ENCODE peak calls at places on chromosomes 6 and 20, in ten cellular contexts. N, E, P, Q, Z, B, D, C, S and K are unnamed samples.

GRCh38 chr20:697826-698225 is 22.2 kb upstream of the SCRT2 start:
- DNase-seq in N (no peak), E (no peak), P (no peak), Q (no peak), Z (no peak), B (no peak), D (no peak), C (no peak), S (no peak), K (no peak)

GRCh38 chr20:32162367-32162766 is 45.2 kb downstream of the PLAGL2 start:
- DNase-seq in N (no peak), E (no peak), P (no peak), Q (no peak), Z (no peak), B (no peak), D (no peak), C (no peak), S (no peak), K (no peak)

GRCh38 chr6:11423072-11423471 is 114.5 kb upstream of the TMEM170B start:
- DNase-seq in N (peak; percentile 78), E (no peak), P (no peak), Q (peak; percentile 53), Z (no peak), B (no peak), D (no peak), C (no peak), S (no peak), K (no peak)

GRCh38 chr6:72865467-72865866 is 243.6 kb downstream of the KCNQ5 start:
- DNase-seq in N (peak; percentile 39), E (no peak), P (peak; percentile 30), Q (peak; percentile 6), Z (no peak), B (no peak), D (no peak), C (no peak), S (peak; percentile 10), K (no peak)

GRCh38 chr20:15613530-15613929 is 959.7 kb downstream of the KIF16B start:
- DNase-seq in N (no peak), E (no peak), P (no peak), Q (peak; percentile 13), Z (no peak), B (no peak), D (no peak), C (no peak), S (peak; percentile 77), K (no peak)

GRCh38 chr6:158399040-158399700 is 86.9 kb downstream of the TULP4 start:
- DNase-seq in N (no peak), E (no peak), P (no peak), Q (no peak), Z (no peak), B (no peak), D (no peak), C (no peak), S (no peak), K (no peak)

GRCh38 chr6:41306187-41306854 is 19.8 kb upstream of the TREM1 start:
- DNase-seq in N (peak; percentile 71), E (peak; percentile 53), P (peak; percentile 36), Q (peak; percentile 74), Z (no peak), B (peak; percentile 22), D (no peak), C (no peak), S (peak; percentile 23), K (peak; percentile 35)

GRCh38 chr20:31862506-31862905 is 7.8 kb downstream of the DUSP15 start:
- DNase-seq in N (no peak), E (peak; percentile 10), P (no peak), Q (no peak), Z (no peak), B (no peak), D (no peak), C (no peak), S (no peak), K (peak; percentile 42)

GRCh38 chr20:20603339-20603990 is 109.0 kb downstream of the RALGAPA2 start:
- DNase-seq in N (peak; percentile 99), E (no peak), P (no peak), Q (no peak), Z (no peak), B (peak; percentile 32), D (no peak), C (no peak), S (no peak), K (no peak)

GRCh38 chr6:136031982-136032381 is 180.5 kb downstream of the PDE7B start:
- DNase-seq in N (peak; percentile 55), E (no peak), P (peak; percentile 69), Q (peak; percentile 88), Z (no peak), B (peak; percentile 13), D (no peak), C (no peak), S (peak; percentile 68), K (no peak)

GRCh38 chr6:170308761-170309160 is 2.2 kb downstream of the FAM120B start:
- DNase-seq in N (no peak), E (no peak), P (no peak), Q (no peak), Z (no peak), B (no peak), D (no peak), C (no peak), S (no peak), K (no peak)
- TF ChIP-seq CTCF in N (no peak), E (no peak), P (no peak), Q (no peak), Z (no peak), B (no peak), D (no peak), C (no peak), S (no peak), K (no peak)

GRCh38 chr20:41862023-41862422 is 243.8 kb upstream of the CHD6 start:
- DNase-seq in N (no peak), E (peak; percentile 24), P (peak; percentile 8), Q (no peak), Z (no peak), B (no peak), D (no peak), C (no peak), S (no peak), K (no peak)
- TF ChIP-seq CTCF in N (no peak), E (no peak), P (no peak), Q (no peak), Z (no peak), B (no peak), D (no peak), C (no peak), S (no peak), K (no peak)

GRCh38 chr6:43510827-43511163 is 649 bp upstream of the LRRC73 start:
- DNase-seq in N (no peak), E (no peak), P (no peak), Q (no peak), Z (no peak), B (no peak), D (no peak), C (no peak), S (no peak), K (no peak)

GRCh38 chr6:43509984-43510826 is at the start of gene LRRC73:
- DNase-seq in N (peak; percentile 78), E (peak; percentile 84), P (peak; percentile 72), Q (peak; percentile 78), Z (peak; percentile 81), B (no peak), D (peak; percentile 89), C (no peak), S (peak; percentile 62), K (peak; percentile 95)

GRCh38 chr6:43506667-43507471 is 3.3 kb downstream of the LRRC73 start:
- DNase-seq in N (peak; percentile 84), E (peak; percentile 81), P (peak; percentile 81), Q (peak; percentile 88), Z (peak; percentile 88), B (no peak), D (peak; percentile 86), C (peak; percentile 33), S (peak; percentile 78), K (peak; percentile 83)

GRCh38 chr6:43508481-43509141 is 1.5 kb downstream of the LRRC73 start:
- DNase-seq in N (no peak), E (no peak), P (no peak), Q (no peak), Z (no peak), B (no peak), D (no peak), C (no peak), S (no peak), K (no peak)

DNA sequence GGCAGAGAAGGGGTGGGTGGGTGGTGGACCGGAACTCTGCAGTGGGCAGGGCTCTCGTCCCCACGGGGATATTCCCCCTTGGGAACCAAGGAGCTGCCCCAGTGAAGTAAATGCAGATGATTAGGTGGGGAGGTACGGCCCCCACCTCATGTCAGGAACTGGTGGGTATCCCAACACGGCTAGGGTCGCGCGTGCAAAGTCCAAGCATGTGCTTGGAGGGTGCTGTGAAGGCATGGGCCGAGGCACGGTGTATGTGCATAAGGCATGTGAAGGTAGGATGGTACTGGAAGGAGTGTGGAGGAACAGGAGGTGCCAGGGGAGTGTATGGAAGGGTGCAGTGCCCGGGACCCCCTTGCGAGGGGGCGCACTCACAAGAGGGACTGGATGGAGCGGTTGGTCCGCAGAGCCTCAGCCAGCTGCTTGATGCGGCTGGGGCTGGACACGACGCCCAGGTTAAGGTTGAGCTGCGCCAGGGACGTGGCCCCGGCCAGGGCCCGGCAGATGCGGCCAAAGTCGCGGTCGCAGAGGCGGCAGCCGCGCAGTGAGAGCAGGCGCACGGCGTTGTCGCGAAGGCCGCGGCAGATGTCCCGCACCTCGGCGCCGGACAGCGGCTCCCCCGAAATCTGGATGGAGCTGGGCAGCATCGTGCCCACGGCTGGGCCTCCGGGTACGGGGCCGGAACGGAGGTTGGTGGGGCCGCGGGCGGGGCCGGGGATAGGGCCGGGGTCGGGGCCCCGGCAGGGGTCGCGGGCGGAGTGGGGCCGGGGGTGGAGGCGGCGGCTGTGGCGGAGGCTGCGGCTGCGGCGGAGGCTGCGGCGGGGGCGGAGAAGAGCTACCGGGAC is 783 bp downstream of the LRRC73 start:
- DNase-seq in N (no peak), E (peak; percentile 40), P (no peak), Q (no peak), Z (peak; percentile 28), B (no peak), D (no peak), C (no peak), S (no peak), K (peak; percentile 61)
- TF ChIP-seq CTCF in N (no peak), E (no peak), P (no peak), Q (no peak), Z (no peak), B (no peak), D (no peak), C (no peak), S (peak; percentile 1), K (no peak)

DNA sequence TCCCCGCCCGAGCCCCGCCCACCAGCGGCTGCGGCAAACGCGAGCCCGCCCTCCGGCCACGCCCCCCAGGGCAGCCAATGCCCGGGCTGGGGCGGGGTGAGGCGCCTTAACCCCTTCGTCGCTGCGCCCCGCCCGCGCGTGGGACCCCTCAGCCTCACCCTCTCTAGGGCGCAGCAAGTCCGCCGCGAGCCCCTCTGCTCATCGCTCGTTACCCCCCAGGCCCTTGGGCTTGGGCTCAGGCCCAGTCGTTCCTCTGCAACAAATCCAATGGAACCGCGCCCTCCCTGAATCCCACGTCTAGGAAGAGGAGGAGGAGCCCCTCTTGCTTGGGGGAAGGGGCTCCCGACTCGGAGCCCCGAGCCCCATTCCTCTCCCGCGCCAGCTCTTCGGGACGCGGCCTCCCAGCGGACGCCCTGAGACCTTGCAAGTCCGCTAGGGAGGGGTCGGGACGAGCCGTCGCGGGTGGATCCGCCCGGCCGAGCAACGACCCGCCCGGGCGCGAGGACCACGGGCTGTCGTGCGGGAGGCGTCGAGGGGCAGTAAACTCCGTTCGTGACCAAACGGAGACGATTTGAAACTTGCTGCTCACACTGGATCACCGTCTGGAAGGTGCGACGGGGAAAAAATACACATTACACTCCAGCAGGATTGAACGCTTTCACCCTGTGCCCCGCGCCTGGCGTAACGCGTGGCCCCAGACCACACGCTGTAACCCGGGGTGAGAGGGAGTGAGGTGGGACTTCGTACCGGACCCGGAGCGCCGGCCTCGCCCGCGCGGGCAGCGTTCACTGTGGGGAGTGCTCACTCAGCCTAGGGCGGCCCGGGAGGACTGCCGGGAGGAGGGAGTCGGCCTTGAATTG is 463 bp upstream of the LZTS3 start:
- DNase-seq in N (peak; percentile 83), E (peak; percentile 96), P (peak; percentile 76), Q (peak; percentile 79), Z (peak; percentile 94), B (no peak), D (peak; percentile 94), C (no peak), S (peak; percentile 54), K (peak; percentile 98)
- TF ChIP-seq CTCF in N (no peak), E (no peak), P (peak; percentile 4), Q (peak; percentile 11), Z (peak; percentile 45), B (peak; percentile 25), D (no peak), C (peak; percentile 12), S (peak; percentile 24), K (no peak)